ENCODE peak calls at places on chromosomes 11 and 22, in ten cellular contexts. One of them, this sample, is unnamed.
A peak's percentile ranks its signal among the peaks of the same experiment; 100 is the strongest.

GRCh38 chr11:117919326-117920275 is 9.6 kb downstream of the TMPRSS13 start:
- DNase-seq in GM10248: peak; percentile 51
- DNase-seq in H1: no peak
- DNase-seq in astrocyte of the spinal cord: no peak
- DNase-seq in LNCaP clone FGC: no peak
- DNase-seq in neural crest cell: no peak
- DNase-seq in body of pancreas: no peak
- DNase-seq in spleen: peak; percentile 64
- DNase-seq in lung: no peak
- DNase-seq in uterus: peak; percentile 16
- DNase-seq in this sample: no peak

GRCh38 chr11:12671378-12671777 is 2.8 kb upstream of the TEAD1 start:
- DNase-seq in astrocyte of the spinal cord: no peak
- DNase-seq in neural crest cell: no peak
- DNase-seq in LNCaP clone FGC: no peak
- DNase-seq in GM10248: no peak
- DNase-seq in body of pancreas: no peak
- DNase-seq in spleen: no peak
- DNase-seq in uterus: no peak
- DNase-seq in lung: no peak
- DNase-seq in H1: no peak
- DNase-seq in this sample: no peak

GRCh38 chr11:44862546-44863101 is 88.1 kb downstream of the TP53I11 start:
- DNase-seq in neural crest cell: no peak
- DNase-seq in GM10248: no peak
- DNase-seq in uterus: no peak
- DNase-seq in spleen: no peak
- DNase-seq in LNCaP clone FGC: no peak
- DNase-seq in H1: no peak
- DNase-seq in body of pancreas: no peak
- DNase-seq in astrocyte of the spinal cord: peak; percentile 8
- DNase-seq in lung: no peak
- DNase-seq in this sample: no peak

GRCh38 chr11:123111465-123111864 is 49.5 kb upstream of the HSPA8 start:
- DNase-seq in lung: no peak
- DNase-seq in astrocyte of the spinal cord: peak; percentile 59
- DNase-seq in LNCaP clone FGC: no peak
- DNase-seq in spleen: no peak
- DNase-seq in GM10248: peak; percentile 75
- DNase-seq in neural crest cell: no peak
- DNase-seq in body of pancreas: no peak
- DNase-seq in uterus: no peak
- DNase-seq in H1: no peak
- DNase-seq in this sample: no peak

GRCh38 chr11:30091246-30091645 is 74.4 kb upstream of the KCNA4 start:
- DNase-seq in LNCaP clone FGC: no peak
- DNase-seq in H1: no peak
- DNase-seq in lung: no peak
- DNase-seq in uterus: no peak
- DNase-seq in neural crest cell: no peak
- DNase-seq in GM10248: no peak
- DNase-seq in astrocyte of the spinal cord: no peak
- DNase-seq in body of pancreas: no peak
- DNase-seq in spleen: no peak
- DNase-seq in this sample: no peak

GRCh38 chr11:27444801-27445215 is 27.8 kb downstream of the LGR4 start:
- DNase-seq in lung: no peak
- DNase-seq in spleen: no peak
- DNase-seq in astrocyte of the spinal cord: no peak
- DNase-seq in H1: peak; percentile 82
- DNase-seq in GM10248: no peak
- DNase-seq in neural crest cell: peak; percentile 17
- DNase-seq in body of pancreas: no peak
- DNase-seq in LNCaP clone FGC: no peak
- DNase-seq in uterus: no peak
- DNase-seq in this sample: no peak

GRCh38 chr22:30286813-30287625 is 2.3 kb downstream of the CASTOR1 start:
- DNase-seq in uterus: peak; percentile 68
- DNase-seq in spleen: peak; percentile 96
- DNase-seq in astrocyte of the spinal cord: peak; percentile 48
- DNase-seq in neural crest cell: peak; percentile 71
- DNase-seq in H1: peak; percentile 67
- DNase-seq in lung: peak; percentile 75
- DNase-seq in LNCaP clone FGC: no peak
- DNase-seq in body of pancreas: peak; percentile 69
- DNase-seq in GM10248: peak; percentile 87
- DNase-seq in this sample: peak; percentile 89

GRCh38 chr22:21018314-21018713 is 3.3 kb downstream of the P2RX6 start:
- DNase-seq in body of pancreas: no peak
- DNase-seq in neural crest cell: no peak
- DNase-seq in astrocyte of the spinal cord: no peak
- DNase-seq in uterus: no peak
- DNase-seq in H1: no peak
- DNase-seq in GM10248: no peak
- DNase-seq in spleen: no peak
- DNase-seq in lung: no peak
- DNase-seq in LNCaP clone FGC: no peak
- DNase-seq in this sample: no peak

GRCh38 chr11:35802672-35803071 is 140.1 kb downstream of the TRIM44 start:
- DNase-seq in spleen: no peak
- DNase-seq in uterus: no peak
- DNase-seq in astrocyte of the spinal cord: no peak
- DNase-seq in LNCaP clone FGC: no peak
- DNase-seq in H1: no peak
- DNase-seq in GM10248: no peak
- DNase-seq in neural crest cell: no peak
- DNase-seq in body of pancreas: no peak
- DNase-seq in lung: no peak
- DNase-seq in this sample: no peak

GRCh38 chr11:35799655-35800054 is 137.1 kb downstream of the TRIM44 start:
- DNase-seq in spleen: no peak
- DNase-seq in LNCaP clone FGC: no peak
- DNase-seq in neural crest cell: no peak
- DNase-seq in GM10248: no peak
- DNase-seq in H1: no peak
- DNase-seq in body of pancreas: no peak
- DNase-seq in astrocyte of the spinal cord: no peak
- DNase-seq in lung: no peak
- DNase-seq in uterus: no peak
- DNase-seq in this sample: no peak

GRCh38 chr11:35802221-35802620 is 139.6 kb downstream of the TRIM44 start:
- DNase-seq in LNCaP clone FGC: no peak
- DNase-seq in GM10248: no peak
- DNase-seq in lung: no peak
- DNase-seq in H1: no peak
- DNase-seq in astrocyte of the spinal cord: no peak
- DNase-seq in spleen: no peak
- DNase-seq in neural crest cell: no peak
- DNase-seq in uterus: no peak
- DNase-seq in body of pancreas: no peak
- DNase-seq in this sample: no peak

GRCh38 chr11:35803115-35803514 is 140.5 kb downstream of the TRIM44 start:
- DNase-seq in lung: no peak
- DNase-seq in H1: no peak
- DNase-seq in neural crest cell: no peak
- DNase-seq in GM10248: no peak
- DNase-seq in uterus: no peak
- DNase-seq in spleen: no peak
- DNase-seq in body of pancreas: no peak
- DNase-seq in astrocyte of the spinal cord: no peak
- DNase-seq in LNCaP clone FGC: no peak
- DNase-seq in this sample: no peak

DNA sequence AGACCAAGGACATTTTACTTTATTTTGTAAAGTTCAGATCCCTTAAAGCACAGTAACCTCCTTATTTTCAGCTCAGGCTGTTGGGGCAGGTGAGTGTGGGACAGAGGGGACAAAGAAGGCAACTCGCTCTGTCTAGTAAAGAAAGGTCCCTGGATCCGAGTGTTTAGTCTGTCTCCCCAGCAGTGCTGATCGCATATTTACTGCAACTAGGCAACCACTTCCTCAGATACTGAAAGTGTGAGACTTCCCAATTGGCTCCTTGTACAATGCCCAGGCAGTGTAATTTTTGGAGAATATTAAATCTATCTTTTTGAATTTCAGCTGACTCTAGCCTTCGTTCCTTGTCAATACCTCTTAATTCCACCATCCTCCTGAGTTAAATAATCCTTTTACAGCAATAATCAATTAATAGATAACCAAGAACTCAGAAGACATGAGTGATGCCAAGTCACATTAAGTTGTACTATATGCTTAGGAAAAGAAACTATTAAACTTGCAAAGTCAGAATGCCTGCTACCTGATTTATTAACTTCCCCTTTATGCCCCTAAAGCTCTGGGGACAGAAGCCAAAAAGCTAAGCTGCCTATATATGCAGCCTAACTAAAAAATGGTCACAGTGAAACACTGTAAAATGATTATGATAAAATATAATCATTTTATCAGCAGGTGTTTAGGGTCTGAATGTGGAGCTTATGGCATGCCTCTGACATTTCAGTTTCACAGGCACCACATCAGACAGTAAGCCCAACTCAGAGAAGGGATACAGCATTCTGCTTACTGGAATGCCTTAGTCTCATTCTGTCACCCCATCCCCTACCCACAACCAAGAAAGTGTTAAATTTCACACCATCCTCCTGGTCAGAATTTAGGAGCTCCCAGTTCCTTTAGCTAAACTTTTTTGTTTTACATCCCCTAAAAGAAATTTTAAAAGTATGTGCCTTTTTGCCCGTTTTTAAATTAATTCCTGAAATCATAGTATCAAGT is 138.7 kb downstream of the TRIM44 start:
- DNase-seq in H1: no peak
- DNase-seq in LNCaP clone FGC: no peak
- DNase-seq in GM10248: peak; percentile 24
- DNase-seq in uterus: no peak
- DNase-seq in spleen: no peak
- DNase-seq in neural crest cell: no peak
- DNase-seq in body of pancreas: no peak
- DNase-seq in astrocyte of the spinal cord: peak; percentile 37
- DNase-seq in lung: no peak
- DNase-seq in this sample: no peak
- TF ChIP-seq CTCF in H1: no peak
- TF ChIP-seq CTCF in LNCaP clone FGC: no peak
- TF ChIP-seq CTCF in GM10248: no peak
- TF ChIP-seq CTCF in uterus: no peak
- TF ChIP-seq CTCF in spleen: no peak
- TF ChIP-seq CTCF in neural crest cell: no peak
- TF ChIP-seq CTCF in body of pancreas: no peak
- TF ChIP-seq CTCF in astrocyte of the spinal cord: no peak
- TF ChIP-seq CTCF in lung: no peak
- TF ChIP-seq CTCF in this sample: no peak

GRCh38 chr11:48210052-48210451 is 6.6 kb upstream of the OR4B1 start:
- DNase-seq in H1: no peak
- DNase-seq in lung: no peak
- DNase-seq in astrocyte of the spinal cord: no peak
- DNase-seq in uterus: no peak
- DNase-seq in GM10248: no peak
- DNase-seq in body of pancreas: no peak
- DNase-seq in spleen: no peak
- DNase-seq in neural crest cell: no peak
- DNase-seq in LNCaP clone FGC: no peak
- DNase-seq in this sample: no peak

DNA sequence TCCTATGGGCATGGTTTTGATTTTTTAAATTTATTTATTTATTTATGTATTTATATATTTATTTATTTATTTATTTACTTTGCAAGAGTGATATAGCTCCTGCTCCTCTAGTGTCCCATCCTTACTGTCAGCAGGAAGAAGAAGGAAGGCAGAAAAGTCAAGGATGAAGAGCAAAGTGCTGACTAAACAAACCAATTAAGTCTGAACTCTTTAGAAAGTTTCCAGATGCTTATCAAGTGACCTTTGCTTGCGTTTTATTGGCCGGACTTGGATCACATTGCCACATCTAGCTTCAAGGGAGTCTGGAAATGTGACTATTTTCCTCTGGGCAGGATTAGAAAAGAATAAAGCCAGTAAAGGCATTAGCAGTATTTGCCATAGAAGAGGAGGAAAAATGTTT is 8.7 kb upstream of the OR4B1 start:
- DNase-seq in H1: no peak
- DNase-seq in neural crest cell: no peak
- DNase-seq in lung: no peak
- DNase-seq in astrocyte of the spinal cord: no peak
- DNase-seq in body of pancreas: no peak
- DNase-seq in GM10248: no peak
- DNase-seq in spleen: no peak
- DNase-seq in LNCaP clone FGC: no peak
- DNase-seq in uterus: no peak
- DNase-seq in this sample: no peak
- TF ChIP-seq CTCF in H1: no peak
- TF ChIP-seq CTCF in neural crest cell: no peak
- TF ChIP-seq CTCF in lung: no peak
- TF ChIP-seq CTCF in astrocyte of the spinal cord: no peak
- TF ChIP-seq CTCF in body of pancreas: no peak
- TF ChIP-seq CTCF in GM10248: no peak
- TF ChIP-seq CTCF in spleen: no peak
- TF ChIP-seq CTCF in LNCaP clone FGC: no peak
- TF ChIP-seq CTCF in uterus: no peak
- TF ChIP-seq CTCF in this sample: no peak

DNA sequence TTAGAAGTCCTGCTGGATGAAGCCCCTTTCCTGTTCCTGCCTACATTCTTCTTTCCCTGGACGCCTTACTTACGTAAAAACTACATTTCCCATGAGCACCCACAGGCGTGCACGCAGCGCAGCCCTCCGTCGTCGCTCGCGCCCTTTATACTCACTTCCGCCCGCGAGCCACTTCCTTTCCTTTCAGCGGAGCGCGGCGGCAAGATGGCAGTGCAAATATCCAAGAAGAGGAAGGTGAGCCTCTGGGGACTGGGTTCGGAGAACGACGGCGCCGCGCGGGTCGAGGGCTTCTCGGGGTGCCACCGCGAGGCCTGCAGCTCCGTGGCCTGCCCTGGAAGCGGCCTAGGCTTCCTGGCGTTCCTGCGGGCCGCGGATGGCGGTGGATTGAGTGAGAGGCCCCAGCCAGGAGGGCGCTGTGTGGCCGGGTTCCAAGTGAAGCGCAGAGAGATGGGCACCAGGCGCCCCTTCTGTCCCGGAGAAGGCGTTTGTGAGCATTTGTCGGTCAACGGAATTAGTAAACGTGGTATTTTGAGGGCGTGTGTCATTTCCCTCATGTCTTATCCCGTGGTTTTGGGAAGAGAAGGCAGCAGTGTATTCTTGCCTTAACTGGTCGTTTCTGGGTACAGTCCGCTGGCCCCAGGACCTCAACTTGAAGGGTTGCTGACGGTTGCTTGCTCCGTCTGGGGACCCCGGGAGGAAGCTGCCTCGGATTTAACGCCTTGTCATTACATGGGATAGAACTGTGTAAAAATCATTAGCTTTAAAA is at the start of gene RPS3:
- DNase-seq in H1: peak; percentile 80
- DNase-seq in uterus: peak; percentile 87
- DNase-seq in LNCaP clone FGC: peak; percentile 76
- DNase-seq in lung: peak; percentile 92
- DNase-seq in neural crest cell: peak; percentile 88
- DNase-seq in body of pancreas: peak; percentile 91
- DNase-seq in GM10248: peak; percentile 93
- DNase-seq in astrocyte of the spinal cord: peak; percentile 92
- DNase-seq in spleen: peak; percentile 97
- DNase-seq in this sample: peak; percentile 88
- TF ChIP-seq CTCF in H1: no peak
- TF ChIP-seq CTCF in uterus: peak; percentile 38
- TF ChIP-seq CTCF in LNCaP clone FGC: no peak
- TF ChIP-seq CTCF in lung: peak; percentile 9
- TF ChIP-seq CTCF in neural crest cell: no peak
- TF ChIP-seq CTCF in body of pancreas: peak; percentile 24
- TF ChIP-seq CTCF in GM10248: peak; percentile 13
- TF ChIP-seq CTCF in astrocyte of the spinal cord: peak; percentile 5
- TF ChIP-seq CTCF in spleen: no peak
- TF ChIP-seq CTCF in this sample: no peak

GRCh38 chr11:126716456-126717083 is 284.0 kb downstream of the KIRREL3 start:
- DNase-seq in LNCaP clone FGC: no peak
- DNase-seq in uterus: no peak
- DNase-seq in body of pancreas: peak; percentile 52
- DNase-seq in H1: no peak
- DNase-seq in astrocyte of the spinal cord: peak; percentile 42
- DNase-seq in lung: peak; percentile 41
- DNase-seq in GM10248: peak; percentile 57
- DNase-seq in spleen: no peak
- DNase-seq in neural crest cell: peak; percentile 64
- DNase-seq in this sample: peak; percentile 76
- TF ChIP-seq CTCF in LNCaP clone FGC: peak; percentile 79
- TF ChIP-seq CTCF in uterus: peak; percentile 43
- TF ChIP-seq CTCF in body of pancreas: peak; percentile 63
- TF ChIP-seq CTCF in H1: peak; percentile 78
- TF ChIP-seq CTCF in astrocyte of the spinal cord: peak; percentile 79
- TF ChIP-seq CTCF in lung: peak; percentile 56
- TF ChIP-seq CTCF in GM10248: peak; percentile 75
- TF ChIP-seq CTCF in spleen: no peak
- TF ChIP-seq CTCF in neural crest cell: peak; percentile 76
- TF ChIP-seq CTCF in this sample: peak; percentile 50

This sample was measured in endothelial cell.